ENCODE peak calls at places on chromosome 21, in four cellular contexts. G is sigmoid colon, Q is tibial nerve, C is astrocyte of the spinal cord. P is an unnamed sample.

GRCh38 chr21:28431527-28432200 is 561.0 kb downstream of the LTN1 start:
- DNase-seq in C (no peak), G (no peak), Q (no peak), P (no peak)

GRCh38 chr21:35275776-35276175 is 226.7 kb upstream of the RUNX1 start:
- DNase-seq in C (peak; percentile 47), G (no peak), Q (no peak), P (no peak)

GRCh38 chr21:43608225-43608624 is 51.1 kb downstream of the HSF2BP start:
- DNase-seq in G (no peak), C (peak; percentile 91), Q (no peak), P (peak; percentile 86)

GRCh38 chr21:45969921-45970673 is 11.5 kb upstream of the COL6A1 start:
- DNase-seq in Q (no peak), C (no peak), G (peak; percentile 55), P (no peak)

GRCh38 chr21:15164678-15165303 is 100.0 kb upstream of the NRIP1 start:
- DNase-seq in C (no peak), Q (no peak), G (no peak), P (peak; percentile 21)

GRCh38 chr21:32828908-32829307 is 57.4 kb upstream of the PAXBP1 start:
- DNase-seq in G (no peak), Q (no peak), C (no peak), P (no peak)

GRCh38 chr21:27954806-27955205 is 987.9 kb upstream of the ADAMTS5 start:
- DNase-seq in G (no peak), Q (no peak), C (peak; percentile 33), P (peak; percentile 63)

GRCh38 chr21:44051462-44051941 is 39.4 kb downstream of the TRAPPC10 start:
- DNase-seq in C (peak; percentile 56), Q (no peak), G (peak; percentile 82), P (peak; percentile 89)

GRCh38 chr21:32336711-32337110 is 38.1 kb downstream of the MRAP start:
- DNase-seq in C (peak; percentile 52), G (no peak), Q (no peak), P (peak; percentile 73)

GRCh38 chr21:41318218-41318617 is 1.6 kb downstream of the FAM3B start:
- DNase-seq in Q (no peak), C (no peak), G (no peak), P (no peak)

GRCh38 chr21:41316641-41317392 is at the start of gene FAM3B:
- DNase-seq in Q (no peak), C (no peak), G (no peak), P (no peak)

GRCh38 chr21:41317458-41317857 is 857 bp downstream of the FAM3B start:
- DNase-seq in Q (no peak), G (no peak), C (no peak), P (no peak)

GRCh38 chr21:41315726-41316125 is 875 bp upstream of the FAM3B start:
- DNase-seq in C (no peak), G (no peak), Q (no peak), P (no peak)

GRCh38 chr21:41316200-41316599 is 401 bp upstream of the FAM3B start:
- DNase-seq in C (no peak), G (no peak), Q (no peak), P (no peak)
- H3K4me3 ChIP-seq in C (no peak overlapping the region), G (no peak overlapping the region), Q (peak overlapping the region; percentile 44), P (no peak overlapping the region)

GRCh38 chr21:17688912-17689874 is 76.5 kb upstream of the BTG3 start:
- DNase-seq in Q (peak; percentile 27), C (peak; percentile 63), G (no peak), P (peak; percentile 36)
- TF ChIP-seq CTCF in Q (no peak), C (peak; percentile 27), G (no peak), P (peak; percentile 31)

GRCh38 chr21:38506606-38507331 is 8.5 kb upstream of the ERG start:
- DNase-seq in Q (no peak), C (no peak), G (no peak), P (peak; percentile 61)
- H3K4me3 ChIP-seq in Q (no peak overlapping the region), C (no peak overlapping the region), G (no peak overlapping the region), P (peak overlapping the region; percentile 18)

GRCh38 chr21:26881504-26882228 is 36.5 kb upstream of the ADAMTS1 start:
- DNase-seq in G (no peak), C (peak; percentile 39), Q (no peak), P (peak; percentile 62)
- TF ChIP-seq CTCF in G (no peak), C (peak; percentile 35), Q (peak; percentile 28), P (peak; percentile 39)

GRCh38 chr21:36860736-36861594 is 105.5 kb downstream of the HLCS start:
- DNase-seq in Q (no peak), C (peak; percentile 63), G (no peak), P (peak; percentile 87)
- H3K4me3 ChIP-seq in Q (no peak overlapping the region), C (no peak overlapping the region), G (no peak overlapping the region), P (no peak overlapping the region)

GRCh38 chr21:29800051-29800450 is 139.7 kb downstream of the GRIK1 start:
- DNase-seq in C (no peak), G (no peak), Q (no peak), P (peak; percentile 15)
- TF ChIP-seq CTCF in C (no peak), G (no peak), Q (no peak), P (no peak)